ENCODE peak calls at places on chromosome X, in eight cellular contexts. One of them, this sample, is unnamed.
A peak's percentile ranks its signal among the peaks of the same experiment; 100 is the strongest.

GRCh38 chrX:139692506-139692849 is 15.5 kb downstream of the MCF2 start:
- DNase-seq in NCI-H69: no peak
- DNase-seq in AG20443: no peak
- DNase-seq in activated B cell treated with CpG ODN at 0.5 μM for 24 hours: no peak
- DNase-seq in AML-193: no peak
- DNase-seq in activated naive CD4-positive, alpha-beta T cell treated with anti-CD3 and anti-CD28 coated beads for 36 hours: no peak
- DNase-seq in psoas muscle: no peak
- DNase-seq in effector CD4-positive, alpha-beta T cell: no peak
- DNase-seq in this sample: no peak

GRCh38 chrX:22025751-22026150 is 6.4 kb upstream of the PHEX start:
- DNase-seq in effector CD4-positive, alpha-beta T cell: no peak
- DNase-seq in AG20443: no peak
- DNase-seq in psoas muscle: no peak
- DNase-seq in activated naive CD4-positive, alpha-beta T cell treated with anti-CD3 and anti-CD28 coated beads for 36 hours: no peak
- DNase-seq in AML-193: no peak
- DNase-seq in activated B cell treated with CpG ODN at 0.5 μM for 24 hours: no peak
- DNase-seq in NCI-H69: no peak
- DNase-seq in this sample: no peak

GRCh38 chrX:132023896-132024386 is 839 bp downstream of the STK26 start:
- DNase-seq in AML-193: no peak
- DNase-seq in activated naive CD4-positive, alpha-beta T cell treated with anti-CD3 and anti-CD28 coated beads for 36 hours: peak; percentile 67
- DNase-seq in NCI-H69: peak; percentile 42
- DNase-seq in effector CD4-positive, alpha-beta T cell: peak; percentile 16
- DNase-seq in activated B cell treated with CpG ODN at 0.5 μM for 24 hours: no peak
- DNase-seq in AG20443: no peak
- DNase-seq in psoas muscle: peak; percentile 36
- DNase-seq in this sample: peak; percentile 15

GRCh38 chrX:63581390-63581789 is 203.6 kb downstream of the ARHGEF9 start:
- DNase-seq in psoas muscle: no peak
- DNase-seq in activated B cell treated with CpG ODN at 0.5 μM for 24 hours: no peak
- DNase-seq in AG20443: no peak
- DNase-seq in AML-193: no peak
- DNase-seq in effector CD4-positive, alpha-beta T cell: no peak
- DNase-seq in NCI-H69: no peak
- DNase-seq in activated naive CD4-positive, alpha-beta T cell treated with anti-CD3 and anti-CD28 coated beads for 36 hours: no peak
- DNase-seq in this sample: no peak

GRCh38 chrX:68894513-68895338 is 65.9 kb downstream of the EFNB1 start:
- DNase-seq in activated naive CD4-positive, alpha-beta T cell treated with anti-CD3 and anti-CD28 coated beads for 36 hours: peak; percentile 37
- DNase-seq in psoas muscle: peak; percentile 79
- DNase-seq in NCI-H69: peak; percentile 92
- DNase-seq in effector CD4-positive, alpha-beta T cell: no peak
- DNase-seq in activated B cell treated with CpG ODN at 0.5 μM for 24 hours: no peak
- DNase-seq in AML-193: peak; percentile 37
- DNase-seq in AG20443: peak; percentile 60
- DNase-seq in this sample: peak; percentile 69

GRCh38 chrX:71911023-71911730 is 532 bp downstream of the NHSL2 start:
- DNase-seq in psoas muscle: no peak
- DNase-seq in effector CD4-positive, alpha-beta T cell: no peak
- DNase-seq in activated naive CD4-positive, alpha-beta T cell treated with anti-CD3 and anti-CD28 coated beads for 36 hours: peak; percentile 30
- DNase-seq in AML-193: no peak
- DNase-seq in NCI-H69: peak; percentile 22
- DNase-seq in activated B cell treated with CpG ODN at 0.5 μM for 24 hours: no peak
- DNase-seq in AG20443: peak; percentile 18
- DNase-seq in this sample: peak; percentile 35

GRCh38 chrX:119465555-119465954 is 2.7 kb upstream of the SLC25A5 start:
- DNase-seq in psoas muscle: no peak
- DNase-seq in activated naive CD4-positive, alpha-beta T cell treated with anti-CD3 and anti-CD28 coated beads for 36 hours: no peak
- DNase-seq in AML-193: no peak
- DNase-seq in effector CD4-positive, alpha-beta T cell: no peak
- DNase-seq in activated B cell treated with CpG ODN at 0.5 μM for 24 hours: no peak
- DNase-seq in NCI-H69: no peak
- DNase-seq in AG20443: no peak
- DNase-seq in this sample: no peak

GRCh38 chrX:21408324-21408723 is 34.1 kb downstream of the CNKSR2 start:
- DNase-seq in psoas muscle: no peak
- DNase-seq in effector CD4-positive, alpha-beta T cell: no peak
- DNase-seq in AML-193: no peak
- DNase-seq in NCI-H69: peak; percentile 20
- DNase-seq in activated B cell treated with CpG ODN at 0.5 μM for 24 hours: no peak
- DNase-seq in activated naive CD4-positive, alpha-beta T cell treated with anti-CD3 and anti-CD28 coated beads for 36 hours: no peak
- DNase-seq in AG20443: no peak
- DNase-seq in this sample: no peak

GRCh38 chrX:123976671-123977316 is 15.3 kb downstream of the STAG2 start:
- DNase-seq in activated naive CD4-positive, alpha-beta T cell treated with anti-CD3 and anti-CD28 coated beads for 36 hours: no peak
- DNase-seq in activated B cell treated with CpG ODN at 0.5 μM for 24 hours: no peak
- DNase-seq in NCI-H69: peak; percentile 27
- DNase-seq in effector CD4-positive, alpha-beta T cell: no peak
- DNase-seq in psoas muscle: no peak
- DNase-seq in AML-193: peak; percentile 5
- DNase-seq in AG20443: peak; percentile 10
- DNase-seq in this sample: no peak

GRCh38 chrX:102765794-102766193 is 45.3 kb downstream of the GPRASP3 start:
- DNase-seq in effector CD4-positive, alpha-beta T cell: no peak
- DNase-seq in AML-193: no peak
- DNase-seq in activated naive CD4-positive, alpha-beta T cell treated with anti-CD3 and anti-CD28 coated beads for 36 hours: no peak
- DNase-seq in psoas muscle: no peak
- DNase-seq in activated B cell treated with CpG ODN at 0.5 μM for 24 hours: no peak
- DNase-seq in AG20443: peak; percentile 40
- DNase-seq in NCI-H69: no peak
- DNase-seq in this sample: peak; percentile 28

GRCh38 chrX:110944793-110945466 is 149.3 kb upstream of the CHRDL1 start:
- DNase-seq in effector CD4-positive, alpha-beta T cell: no peak
- DNase-seq in activated B cell treated with CpG ODN at 0.5 μM for 24 hours: no peak
- DNase-seq in activated naive CD4-positive, alpha-beta T cell treated with anti-CD3 and anti-CD28 coated beads for 36 hours: no peak
- DNase-seq in AML-193: no peak
- DNase-seq in AG20443: peak; percentile 3
- DNase-seq in NCI-H69: peak; percentile 73
- DNase-seq in psoas muscle: no peak
- DNase-seq in this sample: no peak

GRCh38 chrX:133655262-133655913 is 240.1 kb upstream of the GPC4 start:
- DNase-seq in psoas muscle: no peak
- DNase-seq in activated naive CD4-positive, alpha-beta T cell treated with anti-CD3 and anti-CD28 coated beads for 36 hours: no peak
- DNase-seq in activated B cell treated with CpG ODN at 0.5 μM for 24 hours: no peak
- DNase-seq in NCI-H69: no peak
- DNase-seq in AG20443: no peak
- DNase-seq in AML-193: no peak
- DNase-seq in effector CD4-positive, alpha-beta T cell: no peak
- DNase-seq in this sample: no peak

GRCh38 chrX:149909324-149910177 is 19.8 kb upstream of the HSFX4 start:
- DNase-seq in NCI-H69: no peak
- DNase-seq in psoas muscle: peak; percentile 28
- DNase-seq in activated B cell treated with CpG ODN at 0.5 μM for 24 hours: no peak
- DNase-seq in AG20443: no peak
- DNase-seq in activated naive CD4-positive, alpha-beta T cell treated with anti-CD3 and anti-CD28 coated beads for 36 hours: peak; percentile 34
- DNase-seq in AML-193: no peak
- DNase-seq in effector CD4-positive, alpha-beta T cell: no peak
- DNase-seq in this sample: no peak

GRCh38 chrX:112628288-112628687 is 51.5 kb downstream of the LHFPL1 start:
- DNase-seq in AML-193: no peak
- DNase-seq in psoas muscle: no peak
- DNase-seq in effector CD4-positive, alpha-beta T cell: no peak
- DNase-seq in activated naive CD4-positive, alpha-beta T cell treated with anti-CD3 and anti-CD28 coated beads for 36 hours: no peak
- DNase-seq in AG20443: no peak
- DNase-seq in activated B cell treated with CpG ODN at 0.5 μM for 24 hours: no peak
- DNase-seq in NCI-H69: no peak
- DNase-seq in this sample: no peak

GRCh38 chrX:112587194-112587593 is 92.5 kb downstream of the LHFPL1 start:
- DNase-seq in AG20443: no peak
- DNase-seq in activated naive CD4-positive, alpha-beta T cell treated with anti-CD3 and anti-CD28 coated beads for 36 hours: no peak
- DNase-seq in NCI-H69: no peak
- DNase-seq in activated B cell treated with CpG ODN at 0.5 μM for 24 hours: no peak
- DNase-seq in AML-193: no peak
- DNase-seq in effector CD4-positive, alpha-beta T cell: no peak
- DNase-seq in psoas muscle: no peak
- DNase-seq in this sample: no peak

GRCh38 chrX:21798677-21799219 is 40.7 kb upstream of the MBTPS2 start:
- DNase-seq in activated B cell treated with CpG ODN at 0.5 μM for 24 hours: no peak
- DNase-seq in activated naive CD4-positive, alpha-beta T cell treated with anti-CD3 and anti-CD28 coated beads for 36 hours: no peak
- DNase-seq in psoas muscle: no peak
- DNase-seq in effector CD4-positive, alpha-beta T cell: no peak
- DNase-seq in NCI-H69: peak; percentile 82
- DNase-seq in AG20443: no peak
- DNase-seq in AML-193: no peak
- DNase-seq in this sample: no peak

GRCh38 chrX:1932231-1932630 is 317.4 kb downstream of the ASMT start:
- DNase-seq in activated naive CD4-positive, alpha-beta T cell treated with anti-CD3 and anti-CD28 coated beads for 36 hours: no peak
- DNase-seq in psoas muscle: no peak
- DNase-seq in activated B cell treated with CpG ODN at 0.5 μM for 24 hours: no peak
- DNase-seq in AG20443: no peak
- DNase-seq in AML-193: no peak
- DNase-seq in effector CD4-positive, alpha-beta T cell: no peak
- DNase-seq in NCI-H69: no peak
- DNase-seq in this sample: no peak

This sample was measured in uterus.